ENCODE peak calls at places on chromosomes 6 and 20, in five cellular contexts. M is stimulated activated naive B cell treated with anti-CD40 and anti-IgM and Interleukin-4, amounts not matched to agents 10 μg/mL and 1 μg/mL and 100 μg/mL, for 72 hours; Y is stimulated activated CD4-positive, alpha-beta T cell treated with anti-CD3 and anti-CD28 coated beads, TNF-alpha, amount 100 ng/mL, for 24 hours; F is adrenal gland; B is activated CD4-positive, alpha-beta T cell treated with anti-CD3 and anti-CD28 coated beads, Interleukin-2, amount 50 U/mL, for 1 hour. O is an unnamed sample.

GRCh38 chr6:121993362-121993761 is 406.1 kb upstream of the HSF2 start:
- DNase-seq in M (no peak), Y (no peak), F (no peak), B (no peak), O (peak)

GRCh38 chr6:150302801-150303138 is 66.0 kb upstream of the IYD start:
- DNase-seq in M (no peak), Y (no peak), F (no peak), B (no peak), O (no peak)

GRCh38 chr6:28589952-28590340 is 64.3 kb downstream of the GPX5 start:
- DNase-seq in M (no peak), Y (no peak), F (no peak), B (no peak), O (no peak)

GRCh38 chr6:27553123-27553904 is 80.4 kb upstream of the ZNF184 start:
- DNase-seq in M (no peak), Y (peak), F (no peak), B (no peak), O (no peak)

GRCh38 chr6:83708546-83708969 is 343 bp downstream of the SNAP91 start:
- DNase-seq in M (no peak), Y (peak), F (no peak), B (no peak), O (no peak)

GRCh38 chr6:41271901-41272395 is 14.5 kb downstream of the TREM1 start:
- DNase-seq in M (no peak), Y (no peak), F (peak), B (no peak), O (peak)

GRCh38 chr6:41967312-41968287 is 26.0 kb upstream of the CCND3 start:
- DNase-seq in M (no peak), Y (no peak), F (peak), B (no peak), O (peak)

GRCh38 chr6:23180504-23181293 is 611.3 kb downstream of the HDGFL1 start:
- DNase-seq in M (no peak), Y (no peak), F (peak), B (no peak), O (no peak)

GRCh38 chr20:63964412-63964811 is 5.3 kb downstream of the ZNF512B start:
- DNase-seq in M (no peak), Y (no peak), F (peak), B (no peak), O (no peak)

GRCh38 chr6:151483968-151484367 is 9.8 kb upstream of the CCDC170 start:
- DNase-seq in M (no peak), Y (no peak), F (no peak), B (no peak), O (no peak)

GRCh38 chr6:43798688-43799444 is 28.9 kb downstream of the VEGFA start:
- DNase-seq in M (no peak), Y (peak), F (peak), B (no peak), O (no peak)

GRCh38 chr6:170205534-170206316 is 85.2 kb downstream of the DLL1 start:
- DNase-seq in M (no peak), Y (no peak), F (no peak), B (no peak), O (peak)

GRCh38 chr6:1110935-1111334 is 201.0 kb upstream of the FOXQ1 start:
- DNase-seq in M (no peak), Y (no peak), F (no peak), B (no peak), O (no peak)

O was measured in mesenteric fat pad.